ENCODE peak calls at places on chromosomes 16 and 17, in four cellular contexts. Y is IMR-90, R is mesendoderm, A is H1. S is an unnamed sample.

GRCh38 chr16:86363836-86364618 is 146.3 kb upstream of the FOXF1 start:
- DNase-seq in Y (no peak), A (no peak), R (no peak), S (no peak)

GRCh38 chr16:82432261-82432660 is 194.5 kb upstream of the CDH13 start:
- DNase-seq in A (no peak), Y (no peak), R (no peak), S (no peak)

GRCh38 chr17:35053204-35053603 is 10.3 kb downstream of the RFFL start:
- DNase-seq in Y (no peak), R (no peak), A (no peak), S (no peak)

GRCh38 chr16:81035975-81036750 is 521 bp downstream of the ATMIN start:
- DNase-seq in Y (peak), A (peak), R (peak), S (peak)

GRCh38 chr17:55004484-55004883 is 35.9 kb downstream of the STXBP4 start:
- DNase-seq in Y (no peak), R (no peak), A (no peak), S (no peak)

GRCh38 chr16:16025214-16025968 is 76.0 kb downstream of the ABCC1 start:
- DNase-seq in Y (peak), R (no peak), A (no peak), S (no peak)

GRCh38 chr16:53457670-53458069 is 23.4 kb downstream of the RBL2 start:
- DNase-seq in A (no peak), R (peak), Y (no peak), S (no peak)

GRCh38 chr16:54270711-54271110 is 15.9 kb downstream of the IRX3 start:
- DNase-seq in A (no peak), Y (no peak), R (no peak), S (peak)

GRCh38 chr16:50889276-50889675 is 147.4 kb downstream of the CYLD start:
- DNase-seq in A (peak), Y (no peak), R (no peak), S (no peak)

GRCh38 chr16:27703545-27703944 is 153.6 kb downstream of the KATNIP start:
- DNase-seq in R (no peak), Y (peak), A (no peak), S (no peak)

GRCh38 chr16:3608069-3608468 is 3.3 kb downstream of the SLX4 start:
- DNase-seq in A (no peak), R (no peak), Y (no peak), S (no peak)

GRCh38 chr16:85206472-85207356 is 94.4 kb upstream of the CIBAR2 start:
- DNase-seq in Y (peak), A (no peak), R (no peak), S (no peak)

GRCh38 chr16:77599793-77600415 is 122.4 kb upstream of the NUDT7 start:
- DNase-seq in Y (peak), R (no peak), A (no peak), S (no peak)

GRCh38 chr16:9270424-9270823 is 179.0 kb downstream of the HAPSTR1 start:
- DNase-seq in Y (no peak), R (no peak), A (no peak), S (no peak)

GRCh38 chr16:48911700-48912099 is 301.7 kb upstream of the N4BP1 start:
- DNase-seq in A (no peak), Y (peak), R (no peak), S (no peak)

GRCh38 chr17:1878419-1879121 is 48.8 kb downstream of the RPA1 start:
- DNase-seq in A (no peak), Y (no peak), R (no peak), S (no peak)

GRCh38 chr17:51260960-51261958 is 913 bp downstream of the UTP18 start:
- DNase-seq in Y (no peak), A (peak), R (peak), S (peak)

GRCh38 chr17:45302649-45303173 is 14.1 kb downstream of the MAP3K14 start:
- DNase-seq in A (no peak), R (no peak), Y (peak), S (no peak)

GRCh38 chr17:48444531-48445247 is 14.7 kb upstream of the SKAP1 start:
- DNase-seq in Y (no peak), A (no peak), R (no peak), S (no peak)

GRCh38 chr17:32222621-32223020 is 43.0 kb upstream of the RHBDL3 start:
- DNase-seq in R (peak), A (no peak), Y (peak), S (no peak)

GRCh38 chr16:70151391-70151790 is 22.2 kb upstream of the CLEC18C start:
- DNase-seq in R (no peak), Y (no peak), A (no peak), S (no peak)

GRCh38 chr17:72336026-72336803 is 215.4 kb downstream of the SOX9 start:
- DNase-seq in A (peak), Y (no peak), R (peak), S (peak)

GRCh38 chr17:58273453-58274104 is 7.2 kb downstream of the MPO start:
- DNase-seq in R (no peak), Y (no peak), A (no peak), S (no peak)

GRCh38 chr17:2685696-2686095 is 25.9 kb downstream of the CLUH start:
- DNase-seq in R (no peak), A (peak), Y (no peak), S (peak)

GRCh38 chr17:70127221-70127873 is 42.0 kb upstream of the KCNJ2 start:
- DNase-seq in R (peak), Y (no peak), A (no peak), S (no peak)

GRCh38 chr16:50718761-50719400 is 23.0 kb upstream of the CYLD start:
- DNase-seq in R (no peak), Y (no peak), A (no peak), S (no peak)

GRCh38 chr17:2457913-2458312 is 53.8 kb downstream of the METTL16 start:
- DNase-seq in A (no peak), Y (no peak), R (no peak), S (no peak)

GRCh38 chr16:12252616-12253015 is 276.1 kb downstream of the SNX29 start:
- DNase-seq in R (no peak), Y (no peak), A (no peak), S (no peak)

GRCh38 chr16:23948949-23949392 is 113.2 kb downstream of the PRKCB start:
- DNase-seq in A (no peak), Y (no peak), R (no peak), S (no peak)

GRCh38 chr16:2710711-2711231 is 9.3 kb downstream of the PRSS27 start:
- DNase-seq in Y (no peak), A (no peak), R (no peak), S (no peak)

DNA sequence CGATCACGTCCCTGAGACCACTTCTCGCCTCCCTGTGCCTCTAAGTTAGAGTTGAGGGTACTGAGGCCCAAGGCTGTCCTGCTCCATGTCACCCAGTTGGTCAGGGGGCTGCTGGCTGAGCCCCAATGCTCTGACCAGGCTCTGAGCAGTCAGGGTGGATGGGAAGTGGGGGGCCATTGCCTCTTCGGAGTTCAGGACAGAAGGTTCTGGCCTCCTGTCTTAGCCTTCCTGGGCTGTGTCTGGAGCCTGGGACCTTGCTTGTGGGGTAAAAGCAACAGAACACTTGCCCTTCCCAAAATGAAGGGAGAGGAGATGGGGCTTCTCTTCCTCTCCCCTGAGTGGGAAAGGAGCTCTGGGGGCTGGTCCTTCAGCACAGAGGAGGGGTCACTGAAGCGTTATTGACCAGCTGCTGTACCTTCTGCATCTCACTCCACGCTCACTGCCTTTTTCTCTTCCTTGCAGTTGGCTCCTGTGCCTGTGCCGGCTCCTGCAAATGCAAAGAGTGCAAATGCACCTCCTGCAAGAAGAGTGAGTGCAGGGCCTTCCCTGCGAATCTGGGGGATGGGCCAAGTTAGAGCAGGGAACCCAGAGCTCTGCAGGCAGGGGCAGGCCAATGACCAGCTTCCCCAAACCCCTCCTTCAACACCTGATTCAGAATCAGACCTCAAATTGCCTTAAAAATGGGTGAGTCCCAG is 580 bp downstream of the MT1X start:
- DNase-seq in R (no peak), A (no peak), Y (no peak), S (no peak)
- H2BK15ac ChIP-seq in R (no peak), A (peak), Y (no peak), S (no peak)

DNA sequence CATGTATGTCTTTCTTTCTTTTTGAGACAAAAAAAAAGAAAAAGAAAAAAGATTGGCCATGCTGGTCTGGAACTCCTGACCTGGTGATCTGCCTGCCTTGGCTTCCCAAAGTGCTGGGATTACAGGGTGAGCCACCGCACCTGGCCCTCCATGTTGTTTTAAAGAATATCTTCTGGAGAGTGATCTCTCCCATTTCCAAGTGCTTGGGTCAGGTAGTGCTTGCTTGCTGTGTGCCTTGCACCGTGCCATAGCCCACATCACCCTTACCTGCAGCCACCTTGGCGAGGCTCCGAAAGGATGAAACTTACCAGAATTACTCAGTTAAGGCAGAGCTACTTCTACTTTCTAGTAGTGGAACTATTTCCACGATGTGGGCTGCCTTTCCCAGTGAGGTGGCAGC is 19.0 kb upstream of the KDM6B start:
- DNase-seq in A (no peak), R (no peak), Y (no peak), S (no peak)
- H4K5ac ChIP-seq in A (no peak), R (no peak), Y (no peak), S (no peak)

GRCh38 chr16:19884611-19885455 is at the start of gene GPRC5B:
- DNase-seq in R (peak), Y (peak), A (peak), S (peak)

GRCh38 chr16:19883296-19883951 is 1.2 kb downstream of the GPRC5B start:
- DNase-seq in Y (peak), R (peak), A (peak), S (peak)

GRCh38 chr16:19886061-19886792 is 1.6 kb upstream of the GPRC5B start:
- DNase-seq in R (peak), A (peak), Y (peak), S (peak)

GRCh38 chr16:19884021-19884485 is 595 bp downstream of the GPRC5B start:
- DNase-seq in A (peak), R (peak), Y (no peak), S (peak)

GRCh38 chr16:19885456-19886060 is 910 bp upstream of the GPRC5B start:
- DNase-seq in Y (no peak), A (peak), R (no peak), S (peak)
- H2BK15ac ChIP-seq in Y (no peak), A (peak), R (no peak), S (no peak)

DNA sequence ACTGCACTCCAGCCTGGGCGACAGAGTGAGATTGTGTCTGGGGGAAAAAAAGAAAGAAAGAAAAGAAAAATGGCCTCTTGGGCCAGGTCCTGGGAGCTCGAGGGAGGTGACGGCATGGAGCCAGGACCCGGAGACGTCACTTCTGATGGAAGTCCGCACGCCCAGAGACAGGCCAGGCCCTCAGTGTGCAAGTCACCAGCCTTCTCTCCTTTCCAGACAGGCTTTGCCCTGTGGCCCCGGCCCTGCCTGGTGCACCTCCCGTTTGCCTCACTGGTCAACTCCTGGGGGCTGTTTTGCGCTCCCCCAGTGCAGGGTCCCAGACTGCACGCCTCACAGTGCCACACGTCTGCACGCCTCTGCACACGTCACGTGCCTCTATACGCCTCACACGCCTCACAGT is 44.1 kb downstream of the CBFA2T3 start:
- DNase-seq in A (no peak), Y (no peak), R (no peak), S (no peak)
- H4K5ac ChIP-seq in A (no peak), Y (no peak), R (no peak), S (no peak)

GRCh38 chr17:79105937-79106336 is 31.3 kb downstream of the ENGASE start:
- DNase-seq in Y (no peak), A (no peak), R (no peak), S (no peak)
- H2BK15ac ChIP-seq in Y (no peak), A (no peak), R (no peak), S (no peak)

GRCh38 chr17:77417575-77417974 is 276.8 kb downstream of the SEC14L1 start:
- DNase-seq in Y (no peak), R (no peak), A (no peak), S (no peak)

GRCh38 chr17:77416096-77416713 is 275.4 kb downstream of the SEC14L1 start:
- DNase-seq in Y (no peak), A (no peak), R (no peak), S (no peak)

GRCh38 chr17:77419095-77419494 is 278.3 kb downstream of the SEC14L1 start:
- DNase-seq in A (no peak), R (no peak), Y (no peak), S (no peak)

GRCh38 chr17:77418609-77419008 is 277.8 kb downstream of the SEC14L1 start:
- DNase-seq in R (no peak), A (no peak), Y (no peak), S (no peak)

GRCh38 chr17:77414811-77415400 is 274.1 kb downstream of the SEC14L1 start:
- DNase-seq in A (no peak), R (no peak), Y (no peak), S (no peak)
- H4K5ac ChIP-seq in A (no peak), R (no peak), Y (no peak), S (no peak)

DNA sequence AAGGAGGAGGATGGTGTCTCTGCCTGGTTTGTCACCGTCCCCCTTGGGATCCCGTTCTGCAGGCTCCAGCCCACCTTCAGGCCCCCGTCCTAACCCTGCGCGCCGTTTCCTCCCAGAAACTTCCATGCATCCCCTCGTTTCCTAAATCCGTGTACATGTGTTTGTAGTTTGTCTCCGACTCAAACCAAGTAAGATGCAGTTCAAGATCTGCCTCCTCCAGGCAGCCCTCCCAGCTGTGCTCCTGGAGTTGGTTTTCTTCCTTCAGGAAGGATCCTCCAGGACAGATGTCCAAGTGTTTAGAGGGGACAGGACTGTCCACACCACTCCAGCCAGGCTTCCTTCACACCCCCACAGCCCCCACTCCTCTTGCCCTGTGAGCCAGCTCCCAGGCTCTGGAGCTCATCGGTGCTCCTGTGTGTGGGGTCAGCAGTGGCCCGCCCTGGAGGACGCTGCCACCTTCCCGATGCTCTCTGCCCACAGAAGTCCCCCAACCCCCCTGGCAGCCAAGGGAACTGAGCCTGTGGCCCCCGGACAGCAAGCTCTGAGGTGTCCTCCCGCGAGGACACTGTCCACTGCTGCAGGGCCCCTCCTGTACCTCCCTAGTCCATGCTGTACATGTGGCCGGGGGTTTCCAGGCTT is 11.3 kb downstream of the BAIAP2 start:
- DNase-seq in R (no peak), Y (no peak), A (no peak), S (no peak)
- H2BK15ac ChIP-seq in R (no peak), Y (no peak), A (no peak), S (no peak)

GRCh38 chr17:39812466-39812865 is 51.6 kb downstream of the IKZF3 start:
- DNase-seq in Y (no peak), A (no peak), R (no peak), S (no peak)
- H4K5ac ChIP-seq in Y (no peak), A (no peak), R (no peak), S (no peak)